ENCODE peak calls at places on chromosomes 11 and 22, in ten cellular contexts. One of them, this sample, is unnamed.

GRCh38 chr11:73085189-73085875 is 56.8 kb downstream of the FCHSD2 start:
- DNase-seq in stimulated activated CD8-positive, alpha-beta memory T cell treated with anti-CD3 and anti-CD28 coated beads, Interleukin-4, amount 100 ng/mL, for 4 hours: no peak
- DNase-seq in activated naive CD8-positive, alpha-beta T cell treated with anti-CD3 and anti-CD28 coated beads, Interleukin-2, amount 10 ng/mL, durations not matched to agents 7 days and 5 days: no peak
- DNase-seq in effector memory CD4-positive, alpha-beta T cell: no peak
- DNase-seq in NCI-H460: no peak
- DNase-seq in dorsolateral prefrontal cortex: no peak
- DNase-seq in activated CD8-positive, alpha-beta memory T cell treated with anti-CD3 and anti-CD28 coated beads for 24 hours: no peak
- DNase-seq in NCI-H1092 treated with DMSO at 0.1 percent for 48 hours: no peak
- DNase-seq in osteoblast: peak
- DNase-seq in fibroblast of pulmonary artery: peak
- DNase-seq in this sample: no peak

GRCh38 chr22:21866821-21867527 is 471 bp downstream of the MAPK1 start:
- DNase-seq in effector memory CD4-positive, alpha-beta T cell: no peak
- DNase-seq in activated CD8-positive, alpha-beta memory T cell treated with anti-CD3 and anti-CD28 coated beads for 24 hours: peak
- DNase-seq in stimulated activated CD8-positive, alpha-beta memory T cell treated with anti-CD3 and anti-CD28 coated beads, Interleukin-4, amount 100 ng/mL, for 4 hours: no peak
- DNase-seq in fibroblast of pulmonary artery: no peak
- DNase-seq in osteoblast: peak
- DNase-seq in dorsolateral prefrontal cortex: peak
- DNase-seq in NCI-H460: no peak
- DNase-seq in activated naive CD8-positive, alpha-beta T cell treated with anti-CD3 and anti-CD28 coated beads, Interleukin-2, amount 10 ng/mL, durations not matched to agents 7 days and 5 days: no peak
- DNase-seq in NCI-H1092 treated with DMSO at 0.1 percent for 48 hours: peak
- DNase-seq in this sample: no peak

GRCh38 chr11:104584823-104585222 is 313.4 kb downstream of the CASP12 start:
- DNase-seq in effector memory CD4-positive, alpha-beta T cell: no peak
- DNase-seq in NCI-H460: no peak
- DNase-seq in fibroblast of pulmonary artery: no peak
- DNase-seq in NCI-H1092 treated with DMSO at 0.1 percent for 48 hours: no peak
- DNase-seq in activated CD8-positive, alpha-beta memory T cell treated with anti-CD3 and anti-CD28 coated beads for 24 hours: no peak
- DNase-seq in stimulated activated CD8-positive, alpha-beta memory T cell treated with anti-CD3 and anti-CD28 coated beads, Interleukin-4, amount 100 ng/mL, for 4 hours: no peak
- DNase-seq in activated naive CD8-positive, alpha-beta T cell treated with anti-CD3 and anti-CD28 coated beads, Interleukin-2, amount 10 ng/mL, durations not matched to agents 7 days and 5 days: no peak
- DNase-seq in dorsolateral prefrontal cortex: no peak
- DNase-seq in osteoblast: no peak
- DNase-seq in this sample: no peak

GRCh38 chr11:72962084-72962483 is 147.9 kb downstream of the ATG16L2 start:
- DNase-seq in activated naive CD8-positive, alpha-beta T cell treated with anti-CD3 and anti-CD28 coated beads, Interleukin-2, amount 10 ng/mL, durations not matched to agents 7 days and 5 days: no peak
- DNase-seq in activated CD8-positive, alpha-beta memory T cell treated with anti-CD3 and anti-CD28 coated beads for 24 hours: no peak
- DNase-seq in NCI-H1092 treated with DMSO at 0.1 percent for 48 hours: no peak
- DNase-seq in stimulated activated CD8-positive, alpha-beta memory T cell treated with anti-CD3 and anti-CD28 coated beads, Interleukin-4, amount 100 ng/mL, for 4 hours: no peak
- DNase-seq in fibroblast of pulmonary artery: peak
- DNase-seq in NCI-H460: peak
- DNase-seq in effector memory CD4-positive, alpha-beta T cell: no peak
- DNase-seq in dorsolateral prefrontal cortex: no peak
- DNase-seq in osteoblast: no peak
- DNase-seq in this sample: no peak

GRCh38 chr22:33386270-33386669 is 328.1 kb upstream of the SYN3 start:
- DNase-seq in activated naive CD8-positive, alpha-beta T cell treated with anti-CD3 and anti-CD28 coated beads, Interleukin-2, amount 10 ng/mL, durations not matched to agents 7 days and 5 days: no peak
- DNase-seq in NCI-H1092 treated with DMSO at 0.1 percent for 48 hours: no peak
- DNase-seq in NCI-H460: no peak
- DNase-seq in stimulated activated CD8-positive, alpha-beta memory T cell treated with anti-CD3 and anti-CD28 coated beads, Interleukin-4, amount 100 ng/mL, for 4 hours: no peak
- DNase-seq in activated CD8-positive, alpha-beta memory T cell treated with anti-CD3 and anti-CD28 coated beads for 24 hours: no peak
- DNase-seq in dorsolateral prefrontal cortex: no peak
- DNase-seq in effector memory CD4-positive, alpha-beta T cell: no peak
- DNase-seq in osteoblast: no peak
- DNase-seq in fibroblast of pulmonary artery: no peak
- DNase-seq in this sample: no peak

GRCh38 chr22:28832731-28833130 is 32.4 kb upstream of the XBP1 start:
- DNase-seq in NCI-H460: no peak
- DNase-seq in stimulated activated CD8-positive, alpha-beta memory T cell treated with anti-CD3 and anti-CD28 coated beads, Interleukin-4, amount 100 ng/mL, for 4 hours: no peak
- DNase-seq in dorsolateral prefrontal cortex: no peak
- DNase-seq in NCI-H1092 treated with DMSO at 0.1 percent for 48 hours: no peak
- DNase-seq in activated CD8-positive, alpha-beta memory T cell treated with anti-CD3 and anti-CD28 coated beads for 24 hours: no peak
- DNase-seq in effector memory CD4-positive, alpha-beta T cell: no peak
- DNase-seq in activated naive CD8-positive, alpha-beta T cell treated with anti-CD3 and anti-CD28 coated beads, Interleukin-2, amount 10 ng/mL, durations not matched to agents 7 days and 5 days: no peak
- DNase-seq in osteoblast: no peak
- DNase-seq in fibroblast of pulmonary artery: no peak
- DNase-seq in this sample: no peak

GRCh38 chr11:114193730-114194674 is 102.2 kb upstream of the NNMT start:
- DNase-seq in dorsolateral prefrontal cortex: no peak
- DNase-seq in NCI-H1092 treated with DMSO at 0.1 percent for 48 hours: no peak
- DNase-seq in effector memory CD4-positive, alpha-beta T cell: no peak
- DNase-seq in fibroblast of pulmonary artery: peak
- DNase-seq in activated naive CD8-positive, alpha-beta T cell treated with anti-CD3 and anti-CD28 coated beads, Interleukin-2, amount 10 ng/mL, durations not matched to agents 7 days and 5 days: no peak
- DNase-seq in osteoblast: no peak
- DNase-seq in activated CD8-positive, alpha-beta memory T cell treated with anti-CD3 and anti-CD28 coated beads for 24 hours: no peak
- DNase-seq in NCI-H460: no peak
- DNase-seq in stimulated activated CD8-positive, alpha-beta memory T cell treated with anti-CD3 and anti-CD28 coated beads, Interleukin-4, amount 100 ng/mL, for 4 hours: no peak
- DNase-seq in this sample: no peak

GRCh38 chr22:24935771-24936483 is 10.6 kb downstream of the LHFPL7 start:
- DNase-seq in osteoblast: no peak
- DNase-seq in fibroblast of pulmonary artery: no peak
- DNase-seq in activated naive CD8-positive, alpha-beta T cell treated with anti-CD3 and anti-CD28 coated beads, Interleukin-2, amount 10 ng/mL, durations not matched to agents 7 days and 5 days: no peak
- DNase-seq in NCI-H1092 treated with DMSO at 0.1 percent for 48 hours: no peak
- DNase-seq in dorsolateral prefrontal cortex: no peak
- DNase-seq in activated CD8-positive, alpha-beta memory T cell treated with anti-CD3 and anti-CD28 coated beads for 24 hours: no peak
- DNase-seq in effector memory CD4-positive, alpha-beta T cell: no peak
- DNase-seq in NCI-H460: no peak
- DNase-seq in stimulated activated CD8-positive, alpha-beta memory T cell treated with anti-CD3 and anti-CD28 coated beads, Interleukin-4, amount 100 ng/mL, for 4 hours: no peak
- DNase-seq in this sample: no peak

This sample was measured in RCC 7860.